ENCODE peak calls at places on chromosomes 13 and 19, in ten cellular contexts. One of them, this sample, is unnamed.

GRCh38 chr13:60152114-60152513 is 11.6 kb downstream of the DIAPH3 start:
- DNase-seq in IMR-90: peak
- DNase-seq in body of pancreas: no peak
- DNase-seq in ovary: no peak
- DNase-seq in suprapubic skin: no peak
- DNase-seq in breast epithelium: no peak
- DNase-seq in adrenal gland: no peak
- DNase-seq in uterus: no peak
- DNase-seq in Peyer's patch: no peak
- DNase-seq in GM12891: no peak
- DNase-seq in this sample: no peak

GRCh38 chr19:2618611-2619010 is 83.9 kb downstream of the GNG7 start:
- DNase-seq in IMR-90: peak
- DNase-seq in body of pancreas: no peak
- DNase-seq in ovary: no peak
- DNase-seq in suprapubic skin: no peak
- DNase-seq in breast epithelium: peak
- DNase-seq in adrenal gland: peak
- DNase-seq in uterus: no peak
- DNase-seq in Peyer's patch: peak
- DNase-seq in GM12891: no peak
- DNase-seq in this sample: peak

GRCh38 chr13:101149735-101150380 is 266.4 kb downstream of the NALCN start:
- DNase-seq in IMR-90: peak
- DNase-seq in body of pancreas: no peak
- DNase-seq in ovary: no peak
- DNase-seq in suprapubic skin: no peak
- DNase-seq in breast epithelium: no peak
- DNase-seq in adrenal gland: no peak
- DNase-seq in uterus: no peak
- DNase-seq in Peyer's patch: no peak
- DNase-seq in GM12891: no peak
- DNase-seq in this sample: peak

GRCh38 chr19:32719611-32720059 is at the start of gene TDRD12:
- DNase-seq in IMR-90: no peak
- DNase-seq in body of pancreas: no peak
- DNase-seq in ovary: no peak
- DNase-seq in suprapubic skin: no peak
- DNase-seq in breast epithelium: no peak
- DNase-seq in adrenal gland: peak
- DNase-seq in uterus: no peak
- DNase-seq in Peyer's patch: no peak
- DNase-seq in GM12891: no peak
- DNase-seq in this sample: no peak

GRCh38 chr13:106183410-106184128 is 351.9 kb downstream of the EFNB2 start:
- DNase-seq in IMR-90: no peak
- DNase-seq in body of pancreas: no peak
- DNase-seq in ovary: no peak
- DNase-seq in suprapubic skin: no peak
- DNase-seq in breast epithelium: no peak
- DNase-seq in adrenal gland: no peak
- DNase-seq in uterus: no peak
- DNase-seq in Peyer's patch: peak
- DNase-seq in GM12891: no peak
- DNase-seq in this sample: no peak

GRCh38 chr13:32246468-32246867 is 68.7 kb downstream of the ZAR1L start:
- DNase-seq in IMR-90: peak
- DNase-seq in body of pancreas: peak
- DNase-seq in ovary: peak
- DNase-seq in suprapubic skin: no peak
- DNase-seq in breast epithelium: peak
- DNase-seq in adrenal gland: peak
- DNase-seq in uterus: peak
- DNase-seq in Peyer's patch: peak
- DNase-seq in GM12891: peak
- DNase-seq in this sample: peak

GRCh38 chr13:113836917-113837553 is 26.8 kb downstream of the GAS6 start:
- DNase-seq in IMR-90: peak
- DNase-seq in body of pancreas: peak
- DNase-seq in ovary: peak
- DNase-seq in suprapubic skin: no peak
- DNase-seq in breast epithelium: peak
- DNase-seq in adrenal gland: peak
- DNase-seq in uterus: peak
- DNase-seq in Peyer's patch: no peak
- DNase-seq in GM12891: no peak
- DNase-seq in this sample: peak

GRCh38 chr19:3958836-3959765 is 11.8 kb downstream of the DAPK3 start:
- DNase-seq in IMR-90: no peak
- DNase-seq in body of pancreas: no peak
- DNase-seq in ovary: peak
- DNase-seq in suprapubic skin: no peak
- DNase-seq in breast epithelium: peak
- DNase-seq in adrenal gland: no peak
- DNase-seq in uterus: no peak
- DNase-seq in Peyer's patch: no peak
- DNase-seq in GM12891: no peak
- DNase-seq in this sample: no peak

GRCh38 chr13:76693086-76693485 is 193.1 kb downstream of the KCTD12 start:
- DNase-seq in IMR-90: no peak
- DNase-seq in body of pancreas: no peak
- DNase-seq in ovary: no peak
- DNase-seq in suprapubic skin: no peak
- DNase-seq in breast epithelium: no peak
- DNase-seq in adrenal gland: no peak
- DNase-seq in uterus: no peak
- DNase-seq in Peyer's patch: no peak
- DNase-seq in GM12891: no peak
- DNase-seq in this sample: no peak

GRCh38 chr19:35395762-35396199 is 24.9 kb downstream of the GPR42 start:
- DNase-seq in IMR-90: no peak
- DNase-seq in body of pancreas: peak
- DNase-seq in ovary: peak
- DNase-seq in suprapubic skin: peak
- DNase-seq in breast epithelium: no peak
- DNase-seq in adrenal gland: peak
- DNase-seq in uterus: no peak
- DNase-seq in Peyer's patch: peak
- DNase-seq in GM12891: no peak
- DNase-seq in this sample: no peak

GRCh38 chr13:76027131-76027530 is 391.0 kb downstream of the LMO7 start:
- DNase-seq in IMR-90: no peak
- DNase-seq in body of pancreas: no peak
- DNase-seq in ovary: no peak
- DNase-seq in suprapubic skin: no peak
- DNase-seq in breast epithelium: no peak
- DNase-seq in adrenal gland: no peak
- DNase-seq in uterus: no peak
- DNase-seq in Peyer's patch: no peak
- DNase-seq in GM12891: no peak
- DNase-seq in this sample: no peak

GRCh38 chr13:36639610-36640009 is 34.2 kb upstream of the SERTM1 start:
- DNase-seq in IMR-90: no peak
- DNase-seq in body of pancreas: no peak
- DNase-seq in ovary: no peak
- DNase-seq in suprapubic skin: no peak
- DNase-seq in breast epithelium: no peak
- DNase-seq in adrenal gland: no peak
- DNase-seq in uterus: no peak
- DNase-seq in Peyer's patch: no peak
- DNase-seq in GM12891: no peak
- DNase-seq in this sample: no peak

GRCh38 chr19:10655457-10656312 is 1.5 kb downstream of the ILF3 start:
- DNase-seq in IMR-90: peak
- DNase-seq in body of pancreas: peak
- DNase-seq in ovary: no peak
- DNase-seq in suprapubic skin: no peak
- DNase-seq in breast epithelium: no peak
- DNase-seq in adrenal gland: peak
- DNase-seq in uterus: no peak
- DNase-seq in Peyer's patch: no peak
- DNase-seq in GM12891: no peak
- DNase-seq in this sample: no peak

GRCh38 chr19:16654151-16654550 is 5.8 kb downstream of the SMIM7 start:
- DNase-seq in IMR-90: no peak
- DNase-seq in body of pancreas: no peak
- DNase-seq in ovary: no peak
- DNase-seq in suprapubic skin: no peak
- DNase-seq in breast epithelium: no peak
- DNase-seq in adrenal gland: no peak
- DNase-seq in uterus: no peak
- DNase-seq in Peyer's patch: no peak
- DNase-seq in GM12891: no peak
- DNase-seq in this sample: no peak

GRCh38 chr13:106326751-106327150 is 208.7 kb downstream of the EFNB2 start:
- DNase-seq in IMR-90: no peak
- DNase-seq in body of pancreas: no peak
- DNase-seq in ovary: no peak
- DNase-seq in suprapubic skin: no peak
- DNase-seq in breast epithelium: no peak
- DNase-seq in adrenal gland: no peak
- DNase-seq in uterus: no peak
- DNase-seq in Peyer's patch: no peak
- DNase-seq in GM12891: no peak
- DNase-seq in this sample: no peak

GRCh38 chr19:40798223-40798996 is 581 bp upstream of the EGLN2 start:
- DNase-seq in IMR-90: peak
- DNase-seq in body of pancreas: peak
- DNase-seq in ovary: peak
- DNase-seq in suprapubic skin: peak
- DNase-seq in breast epithelium: peak
- DNase-seq in adrenal gland: peak
- DNase-seq in uterus: peak
- DNase-seq in Peyer's patch: peak
- DNase-seq in GM12891: peak
- DNase-seq in this sample: peak

GRCh38 chr19:40800339-40800996 is 1.5 kb downstream of the EGLN2 start:
- DNase-seq in IMR-90: no peak
- DNase-seq in body of pancreas: no peak
- DNase-seq in ovary: no peak
- DNase-seq in suprapubic skin: no peak
- DNase-seq in breast epithelium: no peak
- DNase-seq in adrenal gland: peak
- DNase-seq in uterus: no peak
- DNase-seq in Peyer's patch: no peak
- DNase-seq in GM12891: no peak
- DNase-seq in this sample: no peak

GRCh38 chr19:40800997-40801377 is 2.0 kb downstream of the EGLN2 start:
- DNase-seq in IMR-90: no peak
- DNase-seq in body of pancreas: no peak
- DNase-seq in ovary: no peak
- DNase-seq in suprapubic skin: no peak
- DNase-seq in breast epithelium: no peak
- DNase-seq in adrenal gland: no peak
- DNase-seq in uterus: no peak
- DNase-seq in Peyer's patch: no peak
- DNase-seq in GM12891: no peak
- DNase-seq in this sample: no peak

GRCh38 chr19:40798997-40799557 is at the start of gene EGLN2:
- DNase-seq in IMR-90: no peak
- DNase-seq in body of pancreas: no peak
- DNase-seq in ovary: no peak
- DNase-seq in suprapubic skin: no peak
- DNase-seq in breast epithelium: no peak
- DNase-seq in adrenal gland: peak
- DNase-seq in uterus: no peak
- DNase-seq in Peyer's patch: no peak
- DNase-seq in GM12891: no peak
- DNase-seq in this sample: peak

GRCh38 chr19:40799558-40800338 is 757 bp downstream of the EGLN2 start:
- DNase-seq in IMR-90: no peak
- DNase-seq in body of pancreas: no peak
- DNase-seq in ovary: peak
- DNase-seq in suprapubic skin: no peak
- DNase-seq in breast epithelium: no peak
- DNase-seq in adrenal gland: peak
- DNase-seq in uterus: no peak
- DNase-seq in Peyer's patch: no peak
- DNase-seq in GM12891: no peak
- DNase-seq in this sample: peak
- TF ChIP-seq POLR2A in IMR-90: peak
- TF ChIP-seq POLR2A in body of pancreas: no peak
- TF ChIP-seq POLR2A in ovary: no peak
- TF ChIP-seq POLR2A in suprapubic skin: no peak
- TF ChIP-seq POLR2A in breast epithelium: no peak
- TF ChIP-seq POLR2A in adrenal gland: no peak
- TF ChIP-seq POLR2A in uterus: peak
- TF ChIP-seq POLR2A in Peyer's patch: no peak
- TF ChIP-seq POLR2A in GM12891: peak
- TF ChIP-seq POLR2A in this sample: no peak

GRCh38 chr19:588093-588742 is 1.5 kb upstream of the HCN2 start:
- DNase-seq in IMR-90: peak
- DNase-seq in body of pancreas: peak
- DNase-seq in ovary: no peak
- DNase-seq in suprapubic skin: no peak
- DNase-seq in breast epithelium: peak
- DNase-seq in adrenal gland: peak
- DNase-seq in uterus: no peak
- DNase-seq in Peyer's patch: peak
- DNase-seq in GM12891: peak
- DNase-seq in this sample: peak
- TF ChIP-seq POLR2A in IMR-90: no peak
- TF ChIP-seq POLR2A in body of pancreas: no peak
- TF ChIP-seq POLR2A in ovary: no peak
- TF ChIP-seq POLR2A in suprapubic skin: no peak
- TF ChIP-seq POLR2A in breast epithelium: no peak
- TF ChIP-seq POLR2A in adrenal gland: no peak
- TF ChIP-seq POLR2A in uterus: no peak
- TF ChIP-seq POLR2A in Peyer's patch: no peak
- TF ChIP-seq POLR2A in GM12891: no peak
- TF ChIP-seq POLR2A in this sample: no peak

GRCh38 chr19:54464624-54465266 is 1.2 kb upstream of the LENG9 start:
- DNase-seq in IMR-90: peak
- DNase-seq in body of pancreas: peak
- DNase-seq in ovary: peak
- DNase-seq in suprapubic skin: peak
- DNase-seq in breast epithelium: peak
- DNase-seq in adrenal gland: peak
- DNase-seq in uterus: peak
- DNase-seq in Peyer's patch: peak
- DNase-seq in GM12891: peak
- DNase-seq in this sample: peak
- TF ChIP-seq POLR2A in IMR-90: no peak
- TF ChIP-seq POLR2A in body of pancreas: peak
- TF ChIP-seq POLR2A in ovary: peak
- TF ChIP-seq POLR2A in suprapubic skin: no peak
- TF ChIP-seq POLR2A in breast epithelium: no peak
- TF ChIP-seq POLR2A in adrenal gland: peak
- TF ChIP-seq POLR2A in uterus: peak
- TF ChIP-seq POLR2A in Peyer's patch: peak
- TF ChIP-seq POLR2A in GM12891: peak
- TF ChIP-seq POLR2A in this sample: peak

DNA sequence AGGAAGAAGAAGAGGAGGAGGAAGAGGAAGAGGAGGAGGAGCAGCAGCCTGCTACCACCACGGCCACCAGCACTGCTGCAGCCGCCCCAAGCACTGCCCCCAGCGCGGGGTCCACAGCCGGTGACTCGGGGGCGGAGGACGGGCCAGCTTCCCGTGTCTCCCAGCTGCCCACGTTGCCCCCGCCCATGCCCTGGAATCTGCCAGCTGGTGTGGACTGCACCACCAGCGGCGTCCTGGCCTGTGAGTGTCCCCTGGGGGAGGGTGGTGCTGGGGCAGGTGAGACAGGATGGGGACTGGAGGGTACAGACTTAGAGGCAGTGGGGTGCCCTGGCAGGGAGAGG is 11.4 kb downstream of the SCAF1 start:
- DNase-seq in IMR-90: no peak
- DNase-seq in body of pancreas: no peak
- DNase-seq in ovary: no peak
- DNase-seq in suprapubic skin: no peak
- DNase-seq in breast epithelium: no peak
- DNase-seq in adrenal gland: no peak
- DNase-seq in uterus: no peak
- DNase-seq in Peyer's patch: no peak
- DNase-seq in GM12891: no peak
- DNase-seq in this sample: no peak
- TF ChIP-seq POLR2A in IMR-90: no peak
- TF ChIP-seq POLR2A in body of pancreas: no peak
- TF ChIP-seq POLR2A in ovary: no peak
- TF ChIP-seq POLR2A in suprapubic skin: no peak
- TF ChIP-seq POLR2A in breast epithelium: no peak
- TF ChIP-seq POLR2A in adrenal gland: no peak
- TF ChIP-seq POLR2A in uterus: no peak
- TF ChIP-seq POLR2A in Peyer's patch: no peak
- TF ChIP-seq POLR2A in GM12891: no peak
- TF ChIP-seq POLR2A in this sample: no peak

This sample was measured in H54.